ENCODE peak calls at places on chromosomes 4 and X, in five cellular contexts. One of them, this sample, is unnamed.

GRCh38 chr4:89307446-89308160 is at the start of gene GPRIN3:
- DNase-seq in heart right ventricle: peak; percentile 73
- DNase-seq in NCI-H1417: peak; percentile 37
- DNase-seq in kidney epithelial cell: no peak
- DNase-seq in NCI-H510A treated with DMSO at 0.1 percent for 48 hours: peak; percentile 78
- DNase-seq in this sample: no peak

GRCh38 chr4:144611850-144612249 is 34.1 kb upstream of the HHIP start:
- DNase-seq in heart right ventricle: no peak
- DNase-seq in NCI-H1417: no peak
- DNase-seq in kidney epithelial cell: no peak
- DNase-seq in NCI-H510A treated with DMSO at 0.1 percent for 48 hours: no peak
- DNase-seq in this sample: no peak

GRCh38 chr4:164935363-164935762 is 42.1 kb downstream of the TRIM61 start:
- DNase-seq in heart right ventricle: no peak
- DNase-seq in NCI-H1417: no peak
- DNase-seq in kidney epithelial cell: no peak
- DNase-seq in NCI-H510A treated with DMSO at 0.1 percent for 48 hours: no peak
- DNase-seq in this sample: no peak

GRCh38 chrX:72078411-72078810 is 53.3 kb downstream of the RTL5 start:
- DNase-seq in heart right ventricle: no peak
- DNase-seq in NCI-H1417: no peak
- DNase-seq in kidney epithelial cell: no peak
- DNase-seq in NCI-H510A treated with DMSO at 0.1 percent for 48 hours: no peak
- DNase-seq in this sample: no peak

GRCh38 chr4:175469519-175469918 is 342.5 kb downstream of the GPM6A start:
- DNase-seq in heart right ventricle: no peak
- DNase-seq in NCI-H1417: no peak
- DNase-seq in kidney epithelial cell: no peak
- DNase-seq in NCI-H510A treated with DMSO at 0.1 percent for 48 hours: no peak
- DNase-seq in this sample: no peak

GRCh38 chr4:850323-850945 is 24.5 kb upstream of the CPLX1 start:
- DNase-seq in heart right ventricle: no peak
- DNase-seq in NCI-H1417: no peak
- DNase-seq in kidney epithelial cell: no peak
- DNase-seq in NCI-H510A treated with DMSO at 0.1 percent for 48 hours: no peak
- DNase-seq in this sample: no peak

GRCh38 chr4:39655866-39656265 is 17.2 kb upstream of the SMIM14 start:
- DNase-seq in heart right ventricle: no peak
- DNase-seq in NCI-H1417: no peak
- DNase-seq in kidney epithelial cell: no peak
- DNase-seq in NCI-H510A treated with DMSO at 0.1 percent for 48 hours: no peak
- DNase-seq in this sample: peak; percentile 34

GRCh38 chr4:123776267-123776666 is 379.7 kb downstream of the SPRY1 start:
- DNase-seq in heart right ventricle: no peak
- DNase-seq in NCI-H1417: no peak
- DNase-seq in kidney epithelial cell: no peak
- DNase-seq in NCI-H510A treated with DMSO at 0.1 percent for 48 hours: no peak
- DNase-seq in this sample: no peak

GRCh38 chr4:27515140-27515539 is 654.5 kb downstream of the STIM2 start:
- DNase-seq in heart right ventricle: no peak
- DNase-seq in NCI-H1417: no peak
- DNase-seq in kidney epithelial cell: no peak
- DNase-seq in NCI-H510A treated with DMSO at 0.1 percent for 48 hours: no peak
- DNase-seq in this sample: no peak

GRCh38 chr4:40038972-40039371 is 17.7 kb upstream of the N4BP2 start:
- DNase-seq in heart right ventricle: no peak
- DNase-seq in NCI-H1417: no peak
- DNase-seq in kidney epithelial cell: no peak
- DNase-seq in NCI-H510A treated with DMSO at 0.1 percent for 48 hours: no peak
- DNase-seq in this sample: peak; percentile 81

GRCh38 chr4:163587867-163588266 is 93.4 kb downstream of the TMA16 start:
- DNase-seq in heart right ventricle: no peak
- DNase-seq in NCI-H1417: no peak
- DNase-seq in kidney epithelial cell: no peak
- DNase-seq in NCI-H510A treated with DMSO at 0.1 percent for 48 hours: no peak
- DNase-seq in this sample: no peak

GRCh38 chr4:11436673-11437072 is 8.0 kb upstream of the HS3ST1 start:
- DNase-seq in heart right ventricle: no peak
- DNase-seq in NCI-H1417: peak; percentile 17
- DNase-seq in kidney epithelial cell: no peak
- DNase-seq in NCI-H510A treated with DMSO at 0.1 percent for 48 hours: no peak
- DNase-seq in this sample: no peak

GRCh38 chr4:126777649-126778048 is 855.1 kb upstream of the INTU start:
- DNase-seq in heart right ventricle: no peak
- DNase-seq in NCI-H1417: no peak
- DNase-seq in kidney epithelial cell: no peak
- DNase-seq in NCI-H510A treated with DMSO at 0.1 percent for 48 hours: no peak
- DNase-seq in this sample: no peak

GRCh38 chr4:89681219-89681618 is 155.7 kb downstream of the SNCA start:
- DNase-seq in heart right ventricle: no peak
- DNase-seq in NCI-H1417: peak; percentile 89
- DNase-seq in kidney epithelial cell: no peak
- DNase-seq in NCI-H510A treated with DMSO at 0.1 percent for 48 hours: peak; percentile 91
- DNase-seq in this sample: peak; percentile 84

This sample was measured in epithelial cell of prostate.